ENCODE peak calls at places on chromosomes 16 and 17, in four cellular contexts. Y, W, K and R are unnamed samples.

GRCh38 chr16:64499211-64499610 is 622.7 kb downstream of the CDH11 start:
- DNase-seq in W (no peak), K (no peak), Y (no peak), R (no peak)

GRCh38 chr16:89445166-89445565 is 45.2 kb downstream of the ANKRD11 start:
- DNase-seq in W (no peak), Y (no peak), K (no peak), R (no peak)

GRCh38 chr17:46759141-46759540 is 59.4 kb downstream of the WNT3 start:
- DNase-seq in K (no peak), Y (no peak), W (no peak), R (no peak)

GRCh38 chr17:57603978-57604377 is 141.1 kb downstream of the CCDC182 start:
- DNase-seq in W (no peak), K (no peak), Y (peak), R (no peak)

GRCh38 chr17:62614142-62614541 is 13.3 kb upstream of the MRC2 start:
- DNase-seq in K (no peak), Y (no peak), W (no peak), R (peak)

GRCh38 chr17:67605259-67605912 is 112.3 kb upstream of the NOL11 start:
- DNase-seq in K (peak), W (no peak), Y (no peak), R (peak)

GRCh38 chr16:69260506-69260905 is 50.6 kb upstream of the VPS4A start:
- DNase-seq in K (no peak), W (no peak), Y (no peak), R (no peak)

GRCh38 chr17:74862108-74862901 is 2.6 kb upstream of the GRIN2C start:
- DNase-seq in K (peak), W (peak), Y (peak), R (peak)

GRCh38 chr17:9125722-9126121 is 104.4 kb downstream of the NTN1 start:
- DNase-seq in W (no peak), K (no peak), Y (no peak), R (no peak)

GRCh38 chr17:75614556-75615270 is 18.5 kb upstream of the SMIM5 start:
- DNase-seq in W (no peak), K (no peak), Y (no peak), R (no peak)

GRCh38 chr16:62021295-62021694 is 14.9 kb downstream of the CDH8 start:
- DNase-seq in Y (no peak), K (no peak), W (no peak), R (no peak)

GRCh38 chr17:75861927-75862317 is 6.8 kb upstream of the WBP2 start:
- DNase-seq in Y (peak), K (no peak), W (no peak), R (no peak)

GRCh38 chr17:15220785-15221184 is 44.3 kb downstream of the PMP22 start:
- DNase-seq in W (no peak), K (no peak), Y (no peak), R (peak)

GRCh38 chr17:69445132-69445531 is 30.6 kb downstream of the MAP2K6 start:
- DNase-seq in Y (no peak), K (no peak), W (no peak), R (no peak)

GRCh38 chr17:14205992-14206461 is 30.6 kb downstream of the CDRT15 start:
- DNase-seq in W (peak), K (peak), Y (no peak), R (no peak)

GRCh38 chr17:22512997-22513538 is 820.7 kb downstream of the KCNJ18 start:
- DNase-seq in W (no peak), Y (no peak), K (no peak), R (no peak)

GRCh38 chr16:56401482-56401881 is 23.9 kb downstream of the AMFR start:
- DNase-seq in W (peak), K (no peak), Y (no peak), R (no peak)

DNA sequence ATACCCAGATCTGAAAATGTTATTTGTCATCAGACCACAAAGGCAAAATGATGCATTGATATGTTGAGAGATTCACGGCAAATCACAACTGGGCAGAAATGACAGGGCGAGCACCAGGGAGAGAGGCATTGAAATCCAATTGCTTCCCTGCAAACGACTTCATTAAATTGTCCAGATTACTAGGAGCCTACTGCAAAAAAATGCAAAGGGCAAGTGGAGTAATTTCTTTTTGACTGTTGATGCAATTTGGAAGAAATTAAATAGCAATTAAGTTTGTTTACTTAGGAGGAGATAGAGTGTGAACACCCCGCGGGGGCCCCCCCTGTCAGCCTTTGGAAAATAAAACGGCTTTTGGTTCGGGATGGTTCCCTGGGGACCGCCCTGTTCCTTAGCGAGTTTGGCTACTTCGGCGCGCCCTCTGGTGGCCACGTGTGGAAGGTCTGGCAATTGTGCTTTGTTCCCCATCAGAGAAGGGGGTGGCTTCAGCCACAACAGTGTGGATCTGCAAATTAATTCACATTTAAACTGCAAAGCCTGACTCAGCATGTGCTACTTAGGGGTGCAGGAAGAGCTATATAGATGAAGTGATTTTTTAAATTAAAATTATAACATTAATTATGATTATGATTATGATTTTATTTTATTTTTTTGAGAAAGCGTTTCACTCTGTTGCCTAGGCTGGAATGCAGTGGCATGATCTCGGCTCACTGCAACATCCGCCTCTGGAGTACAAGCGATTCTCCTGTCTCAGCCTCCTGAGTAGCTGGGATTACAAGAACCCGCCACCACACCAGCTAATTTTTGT is 14.5 kb upstream of the TMC7 start:
- DNase-seq in W (peak), Y (peak), K (peak), R (peak)
- TF ChIP-seq CTCF in W (peak), Y (peak), K (peak), R (peak)

GRCh38 chr17:39704821-39705551 is 5.1 kb downstream of the ERBB2 start:
- DNase-seq in K (no peak), W (no peak), Y (no peak), R (peak)
- TF ChIP-seq CTCF in K (peak), W (no peak), Y (no peak), R (peak)

GRCh38 chr17:43982171-43982570 is 22.3 kb upstream of the NAGS start:
- DNase-seq in K (no peak), W (no peak), Y (no peak), R (no peak)

GRCh38 chr17:43986225-43986981 is 18.0 kb upstream of the NAGS start:
- DNase-seq in K (no peak), W (no peak), Y (no peak), R (no peak)

GRCh38 chr17:43983196-43983514 is 21.3 kb upstream of the NAGS start:
- DNase-seq in Y (no peak), K (no peak), W (no peak), R (no peak)

GRCh38 chr17:43984521-43984920 is 19.9 kb upstream of the NAGS start:
- DNase-seq in W (no peak), K (no peak), Y (no peak), R (no peak)

GRCh38 chr17:43983515-43984411 is 20.7 kb upstream of the NAGS start:
- DNase-seq in Y (no peak), W (no peak), K (peak), R (no peak)
- TF ChIP-seq CTCF in Y (no peak), W (no peak), K (peak), R (peak)

GRCh38 chr17:42339221-42339620 is 49.0 kb downstream of the STAT3 start:
- DNase-seq in W (no peak), K (no peak), Y (no peak), R (no peak)

GRCh38 chr17:42340691-42341127 is 47.5 kb downstream of the STAT3 start:
- DNase-seq in W (no peak), Y (no peak), K (no peak), R (no peak)

GRCh38 chr17:42345396-42346078 is 42.7 kb downstream of the STAT3 start:
- DNase-seq in W (no peak), Y (no peak), K (no peak), R (no peak)

GRCh38 chr17:42342242-42343008 is 45.8 kb downstream of the STAT3 start:
- DNase-seq in W (no peak), Y (peak), K (no peak), R (no peak)

GRCh38 chr17:42341568-42341967 is 46.7 kb downstream of the STAT3 start:
- DNase-seq in W (no peak), Y (no peak), K (no peak), R (no peak)
- TF ChIP-seq CTCF in W (no peak), Y (no peak), K (no peak), R (no peak)